ENCODE peak calls at places on chromosome 11, in six cellular contexts. L is H9, X is neuronal stem cell, F is IMR-90, A is H1, G is mesenchymal stem cell. U is an unnamed sample.

GRCh38 chr11:74611369-74611861 is 19.0 kb downstream of the POLD3 start:
- DNase-seq in L (no peak), X (no peak), F (peak), A (no peak), G (peak), U (no peak)

GRCh38 chr11:1049911-1050580 is 13.5 kb upstream of the MUC6 start:
- DNase-seq in L (no peak), X (no peak), F (no peak), A (no peak), G (no peak), U (no peak)

GRCh38 chr11:92929168-92930053 is 40.0 kb upstream of the MTNR1B start:
- DNase-seq in L (no peak), X (no peak), F (no peak), A (no peak), G (no peak), U (peak)

GRCh38 chr11:32312865-32313403 is 122.4 kb downstream of the WT1 start:
- DNase-seq in L (peak), X (no peak), F (peak), A (peak), G (peak), U (peak)

GRCh38 chr11:69909561-69910518 is 90.6 kb upstream of the FGF3 start:
- DNase-seq in L (no peak), X (no peak), F (no peak), A (peak), G (no peak), U (peak)

GRCh38 chr11:18304745-18305144 is 17.2 kb downstream of the HPS5 start:
- DNase-seq in L (no peak), X (no peak), F (no peak), A (no peak), G (no peak), U (no peak)

GRCh38 chr11:42901084-42901483 is 410.7 kb upstream of the API5 start:
- DNase-seq in L (no peak), X (no peak), F (no peak), A (no peak), G (no peak), U (no peak)

GRCh38 chr11:72642815-72643511 is 31.3 kb downstream of the PDE2A start:
- DNase-seq in L (peak), X (peak), F (peak), A (peak), G (peak), U (peak)

GRCh38 chr11:26093206-26093605 is 238.7 kb upstream of the ANO3 start:
- DNase-seq in L (no peak), X (no peak), F (no peak), A (no peak), G (no peak), U (no peak)

GRCh38 chr11:76215946-76216345 is 9.6 kb upstream of the WNT11 start:
- DNase-seq in L (no peak), X (no peak), F (peak), A (no peak), G (peak), U (no peak)

GRCh38 chr11:88103337-88104206 is 71.7 kb downstream of the RAB38 start:
- DNase-seq in L (peak), X (peak), F (peak), A (peak), G (peak), U (peak)

GRCh38 chr11:44029507-44029845 is 18.3 kb upstream of the ACCSL start:
- DNase-seq in L (no peak), X (no peak), F (no peak), A (no peak), G (no peak), U (no peak)

GRCh38 chr11:44028816-44029506 is 18.8 kb upstream of the ACCSL start:
- DNase-seq in L (no peak), X (no peak), F (no peak), A (peak), G (no peak), U (no peak)

GRCh38 chr11:44028401-44028800 is 19.4 kb upstream of the ACCSL start:
- DNase-seq in L (peak), X (no peak), F (no peak), A (peak), G (no peak), U (no peak)

GRCh38 chr11:44024977-44025376 is 22.8 kb upstream of the ACCSL start:
- DNase-seq in L (no peak), X (no peak), F (no peak), A (no peak), G (no peak), U (no peak)

GRCh38 chr11:44025727-44026126 is 22.1 kb upstream of the ACCSL start:
- DNase-seq in L (no peak), X (no peak), F (no peak), A (no peak), G (no peak), U (no peak)
- H4K91ac ChIP-seq in L (no peak), X (no peak), F (no peak), A (no peak), G (no peak), U (no peak)

GRCh38 chr11:66317322-66317765 is 500 bp upstream of the CD248 start:
- DNase-seq in L (no peak), X (no peak), F (peak), A (no peak), G (peak), U (no peak)
- H3K27ac ChIP-seq in L (no peak), X (peak), F (peak), A (peak), G (peak), U (peak)

GRCh38 chr11:96257972-96258951 is 84.7 kb downstream of the MAML2 start:
- DNase-seq in L (no peak), X (no peak), F (peak), A (no peak), G (peak), U (no peak)

GRCh38 chr11:96254854-96255253 is 88.1 kb downstream of the MAML2 start:
- DNase-seq in L (no peak), X (no peak), F (no peak), A (no peak), G (no peak), U (peak)

GRCh38 chr11:96256604-96257003 is 86.4 kb downstream of the MAML2 start:
- DNase-seq in L (no peak), X (no peak), F (no peak), A (no peak), G (peak), U (peak)

GRCh38 chr11:96257036-96257435 is 86.0 kb downstream of the MAML2 start:
- DNase-seq in L (no peak), X (no peak), F (no peak), A (no peak), G (no peak), U (no peak)

DNA sequence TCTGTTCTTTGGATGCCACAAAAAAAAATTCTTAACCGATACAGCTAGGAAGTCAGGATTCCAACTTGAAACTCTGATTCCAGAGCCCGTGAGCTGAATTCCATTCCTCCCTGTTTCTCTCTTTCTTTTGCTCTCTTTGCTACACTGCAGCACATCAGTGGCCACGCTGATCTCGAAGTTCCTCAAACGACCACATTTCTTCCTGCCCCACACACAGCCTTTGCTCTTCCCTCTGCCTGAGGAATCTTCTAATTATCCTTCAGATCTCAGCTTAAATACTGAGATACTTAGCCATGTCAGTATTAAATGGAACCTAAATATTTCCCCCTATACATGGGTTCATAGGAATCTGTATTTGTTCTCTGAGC is 86.8 kb downstream of the MAML2 start:
- DNase-seq in L (no peak), X (no peak), F (no peak), A (no peak), G (no peak), U (no peak)
- H2AFZ ChIP-seq in L (no peak), X (no peak), F (no peak), A (no peak), G (no peak), U (no peak)

GRCh38 chr11:12599408-12600143 is 74.6 kb upstream of the TEAD1 start:
- DNase-seq in L (peak), X (peak), F (no peak), A (peak), G (peak), U (peak)
- H4K91ac ChIP-seq in L (no peak), X (no peak), F (no peak), A (no peak), G (peak), U (peak)

GRCh38 chr11:64077607-64078006 is 41.9 kb downstream of the FLRT1 start:
- DNase-seq in L (no peak), X (no peak), F (no peak), A (no peak), G (no peak), U (no peak)

GRCh38 chr11:64078294-64078693 is 42.6 kb downstream of the FLRT1 start:
- DNase-seq in L (no peak), X (no peak), F (no peak), A (no peak), G (no peak), U (no peak)

GRCh38 chr11:64078905-64079304 is 43.2 kb downstream of the FLRT1 start:
- DNase-seq in L (no peak), X (no peak), F (no peak), A (no peak), G (no peak), U (no peak)

GRCh38 chr11:64074239-64074638 is 38.5 kb downstream of the FLRT1 start:
- DNase-seq in L (no peak), X (no peak), F (no peak), A (no peak), G (no peak), U (no peak)

GRCh38 chr11:64076764-64077163 is 41.0 kb downstream of the FLRT1 start:
- DNase-seq in L (no peak), X (no peak), F (no peak), A (no peak), G (no peak), U (no peak)
- H3K27ac ChIP-seq in L (no peak), X (no peak), F (no peak), A (no peak), G (no peak), U (no peak)

GRCh38 chr11:15773024-15773423 is 583.3 kb downstream of the SOX6 start:
- DNase-seq in L (no peak), X (no peak), F (no peak), A (no peak), G (no peak), U (no peak)

GRCh38 chr11:15768321-15768720 is 588.0 kb downstream of the SOX6 start:
- DNase-seq in L (no peak), X (no peak), F (no peak), A (no peak), G (no peak), U (no peak)

GRCh38 chr11:15774021-15774862 is 582.1 kb downstream of the SOX6 start:
- DNase-seq in L (no peak), X (no peak), F (no peak), A (no peak), G (no peak), U (no peak)

GRCh38 chr11:15769203-15769602 is 587.1 kb downstream of the SOX6 start:
- DNase-seq in L (no peak), X (no peak), F (no peak), A (no peak), G (no peak), U (peak)

DNA sequence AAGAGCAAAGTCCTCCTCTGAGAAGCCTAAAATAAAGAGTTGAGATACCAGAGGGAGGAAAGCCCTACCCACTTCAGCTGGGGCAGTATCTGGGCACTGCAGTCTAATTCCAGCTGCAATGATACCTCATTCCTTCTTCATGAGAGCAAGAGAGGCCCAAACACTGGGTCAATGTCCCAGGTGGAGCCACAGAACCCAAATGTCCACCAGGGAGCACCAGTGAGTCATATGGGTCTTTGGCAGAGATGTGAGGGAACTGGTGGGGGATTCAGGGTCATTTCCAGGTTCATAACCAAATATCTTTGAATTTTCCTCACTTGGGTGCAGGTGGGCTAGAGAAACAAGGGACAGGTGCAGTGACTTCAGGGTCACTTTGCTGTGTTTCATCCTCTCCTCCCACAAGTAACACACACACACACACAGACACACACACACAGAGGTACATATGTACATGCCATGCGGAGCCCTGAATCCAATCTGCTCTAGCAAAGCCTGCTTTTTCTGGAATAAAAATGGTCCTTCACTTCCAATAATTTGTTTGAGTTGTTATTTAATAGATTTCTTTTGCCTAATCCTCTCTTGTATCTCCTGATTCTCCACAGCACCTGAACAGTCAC is 585.4 kb downstream of the SOX6 start:
- DNase-seq in L (peak), X (peak), F (peak), A (peak), G (peak), U (peak)
- H2AFZ ChIP-seq in L (no peak), X (no peak), F (no peak), A (no peak), G (no peak), U (no peak)

U was measured in trophoblast cell.